ENCODE peak calls at places on chromosomes 3 and 15, in ten cellular contexts. One of them, this sample, is unnamed.

GRCh38 chr3:112424394-112424793 is 74.9 kb downstream of the BTLA start:
- DNase-seq in NCI-H1417: no peak
- DNase-seq in lung microvascular endothelial cell: no peak
- DNase-seq in amygdala: no peak
- DNase-seq in activated B cell treated with CpG ODN at 0.5 μM for 24 hours: no peak
- DNase-seq in HFFc6: no peak
- DNase-seq in GM10248: no peak
- DNase-seq in stimulated activated CD4-positive, alpha-beta T cell treated with anti-CD3 and anti-CD28 coated beads, Interleukin-4, amount 100 ng/mL, for 24 hours: no peak
- DNase-seq in LoVo: no peak
- DNase-seq in T-helper 2 cell: no peak
- DNase-seq in this sample: no peak

GRCh38 chr3:118354556-118354955 is 680.1 kb downstream of the IGSF11 start:
- DNase-seq in stimulated activated CD4-positive, alpha-beta T cell treated with anti-CD3 and anti-CD28 coated beads, Interleukin-4, amount 100 ng/mL, for 24 hours: no peak
- DNase-seq in activated B cell treated with CpG ODN at 0.5 μM for 24 hours: no peak
- DNase-seq in LoVo: no peak
- DNase-seq in GM10248: no peak
- DNase-seq in NCI-H1417: no peak
- DNase-seq in lung microvascular endothelial cell: no peak
- DNase-seq in amygdala: no peak
- DNase-seq in T-helper 2 cell: no peak
- DNase-seq in HFFc6: no peak
- DNase-seq in this sample: no peak

GRCh38 chr3:135311699-135312098 is 516.6 kb downstream of the EPHB1 start:
- DNase-seq in LoVo: no peak
- DNase-seq in HFFc6: no peak
- DNase-seq in stimulated activated CD4-positive, alpha-beta T cell treated with anti-CD3 and anti-CD28 coated beads, Interleukin-4, amount 100 ng/mL, for 24 hours: no peak
- DNase-seq in activated B cell treated with CpG ODN at 0.5 μM for 24 hours: no peak
- DNase-seq in NCI-H1417: no peak
- DNase-seq in GM10248: no peak
- DNase-seq in lung microvascular endothelial cell: no peak
- DNase-seq in amygdala: no peak
- DNase-seq in T-helper 2 cell: no peak
- DNase-seq in this sample: no peak

GRCh38 chr3:126828306-126828705 is 124.3 kb downstream of the CHCHD6 start:
- DNase-seq in lung microvascular endothelial cell: no peak
- DNase-seq in LoVo: no peak
- DNase-seq in GM10248: no peak
- DNase-seq in amygdala: no peak
- DNase-seq in NCI-H1417: no peak
- DNase-seq in HFFc6: no peak
- DNase-seq in stimulated activated CD4-positive, alpha-beta T cell treated with anti-CD3 and anti-CD28 coated beads, Interleukin-4, amount 100 ng/mL, for 24 hours: no peak
- DNase-seq in T-helper 2 cell: no peak
- DNase-seq in activated B cell treated with CpG ODN at 0.5 μM for 24 hours: no peak
- DNase-seq in this sample: peak

GRCh38 chr15:72604794-72605193 is 49.7 kb upstream of the GOLGA6B start:
- DNase-seq in LoVo: no peak
- DNase-seq in HFFc6: no peak
- DNase-seq in amygdala: no peak
- DNase-seq in lung microvascular endothelial cell: no peak
- DNase-seq in GM10248: no peak
- DNase-seq in activated B cell treated with CpG ODN at 0.5 μM for 24 hours: no peak
- DNase-seq in T-helper 2 cell: no peak
- DNase-seq in stimulated activated CD4-positive, alpha-beta T cell treated with anti-CD3 and anti-CD28 coated beads, Interleukin-4, amount 100 ng/mL, for 24 hours: no peak
- DNase-seq in NCI-H1417: no peak
- DNase-seq in this sample: peak

GRCh38 chr15:52362497-52362896 is 66.9 kb upstream of the MYO5C start:
- DNase-seq in activated B cell treated with CpG ODN at 0.5 μM for 24 hours: no peak
- DNase-seq in amygdala: no peak
- DNase-seq in NCI-H1417: no peak
- DNase-seq in GM10248: no peak
- DNase-seq in HFFc6: peak
- DNase-seq in T-helper 2 cell: no peak
- DNase-seq in stimulated activated CD4-positive, alpha-beta T cell treated with anti-CD3 and anti-CD28 coated beads, Interleukin-4, amount 100 ng/mL, for 24 hours: no peak
- DNase-seq in lung microvascular endothelial cell: peak
- DNase-seq in LoVo: no peak
- DNase-seq in this sample: peak

GRCh38 chr3:151213151-151213550 is 10.1 kb upstream of the GPR171 start:
- DNase-seq in LoVo: no peak
- DNase-seq in T-helper 2 cell: no peak
- DNase-seq in stimulated activated CD4-positive, alpha-beta T cell treated with anti-CD3 and anti-CD28 coated beads, Interleukin-4, amount 100 ng/mL, for 24 hours: no peak
- DNase-seq in amygdala: no peak
- DNase-seq in HFFc6: no peak
- DNase-seq in GM10248: no peak
- DNase-seq in lung microvascular endothelial cell: no peak
- DNase-seq in activated B cell treated with CpG ODN at 0.5 μM for 24 hours: no peak
- DNase-seq in NCI-H1417: no peak
- DNase-seq in this sample: no peak

GRCh38 chr3:70312336-70312735 is at the start of gene MDFIC2:
- DNase-seq in lung microvascular endothelial cell: no peak
- DNase-seq in NCI-H1417: no peak
- DNase-seq in T-helper 2 cell: no peak
- DNase-seq in GM10248: no peak
- DNase-seq in HFFc6: no peak
- DNase-seq in amygdala: no peak
- DNase-seq in stimulated activated CD4-positive, alpha-beta T cell treated with anti-CD3 and anti-CD28 coated beads, Interleukin-4, amount 100 ng/mL, for 24 hours: no peak
- DNase-seq in LoVo: no peak
- DNase-seq in activated B cell treated with CpG ODN at 0.5 μM for 24 hours: no peak
- DNase-seq in this sample: no peak

GRCh38 chr15:78810377-78811123 is 714 bp downstream of the ADAMTS7 start:
- DNase-seq in NCI-H1417: peak
- DNase-seq in GM10248: peak
- DNase-seq in activated B cell treated with CpG ODN at 0.5 μM for 24 hours: peak
- DNase-seq in amygdala: peak
- DNase-seq in HFFc6: no peak
- DNase-seq in T-helper 2 cell: no peak
- DNase-seq in LoVo: peak
- DNase-seq in stimulated activated CD4-positive, alpha-beta T cell treated with anti-CD3 and anti-CD28 coated beads, Interleukin-4, amount 100 ng/mL, for 24 hours: no peak
- DNase-seq in lung microvascular endothelial cell: peak
- DNase-seq in this sample: peak

GRCh38 chr3:149273096-149273751 is 51.6 kb upstream of the CP start:
- DNase-seq in T-helper 2 cell: no peak
- DNase-seq in lung microvascular endothelial cell: peak
- DNase-seq in stimulated activated CD4-positive, alpha-beta T cell treated with anti-CD3 and anti-CD28 coated beads, Interleukin-4, amount 100 ng/mL, for 24 hours: peak
- DNase-seq in LoVo: peak
- DNase-seq in activated B cell treated with CpG ODN at 0.5 μM for 24 hours: no peak
- DNase-seq in NCI-H1417: peak
- DNase-seq in HFFc6: peak
- DNase-seq in amygdala: no peak
- DNase-seq in GM10248: peak
- DNase-seq in this sample: peak

GRCh38 chr15:96243701-96244100 is 86.8 kb upstream of the NR2F2 start:
- DNase-seq in lung microvascular endothelial cell: peak
- DNase-seq in amygdala: no peak
- DNase-seq in GM10248: no peak
- DNase-seq in T-helper 2 cell: no peak
- DNase-seq in HFFc6: no peak
- DNase-seq in LoVo: no peak
- DNase-seq in NCI-H1417: no peak
- DNase-seq in activated B cell treated with CpG ODN at 0.5 μM for 24 hours: no peak
- DNase-seq in stimulated activated CD4-positive, alpha-beta T cell treated with anti-CD3 and anti-CD28 coated beads, Interleukin-4, amount 100 ng/mL, for 24 hours: no peak
- DNase-seq in this sample: no peak

GRCh38 chr3:79414035-79414434 is 353.8 kb downstream of the ROBO1 start:
- DNase-seq in T-helper 2 cell: no peak
- DNase-seq in LoVo: no peak
- DNase-seq in lung microvascular endothelial cell: no peak
- DNase-seq in HFFc6: no peak
- DNase-seq in GM10248: no peak
- DNase-seq in amygdala: no peak
- DNase-seq in stimulated activated CD4-positive, alpha-beta T cell treated with anti-CD3 and anti-CD28 coated beads, Interleukin-4, amount 100 ng/mL, for 24 hours: no peak
- DNase-seq in NCI-H1417: no peak
- DNase-seq in activated B cell treated with CpG ODN at 0.5 μM for 24 hours: no peak
- DNase-seq in this sample: no peak

GRCh38 chr3:191627064-191627463 is 166.1 kb downstream of the PYDC2 start:
- DNase-seq in lung microvascular endothelial cell: no peak
- DNase-seq in activated B cell treated with CpG ODN at 0.5 μM for 24 hours: no peak
- DNase-seq in LoVo: no peak
- DNase-seq in amygdala: peak
- DNase-seq in NCI-H1417: no peak
- DNase-seq in HFFc6: no peak
- DNase-seq in GM10248: no peak
- DNase-seq in stimulated activated CD4-positive, alpha-beta T cell treated with anti-CD3 and anti-CD28 coated beads, Interleukin-4, amount 100 ng/mL, for 24 hours: no peak
- DNase-seq in T-helper 2 cell: no peak
- DNase-seq in this sample: no peak

GRCh38 chr3:129230311-129231019 is 18.9 kb upstream of the COPG1 start:
- DNase-seq in HFFc6: peak
- DNase-seq in stimulated activated CD4-positive, alpha-beta T cell treated with anti-CD3 and anti-CD28 coated beads, Interleukin-4, amount 100 ng/mL, for 24 hours: peak
- DNase-seq in amygdala: no peak
- DNase-seq in LoVo: peak
- DNase-seq in lung microvascular endothelial cell: peak
- DNase-seq in T-helper 2 cell: no peak
- DNase-seq in activated B cell treated with CpG ODN at 0.5 μM for 24 hours: no peak
- DNase-seq in GM10248: no peak
- DNase-seq in NCI-H1417: no peak
- DNase-seq in this sample: peak

GRCh38 chr15:86653344-86654192 is 573.9 kb downstream of the AGBL1 start:
- DNase-seq in T-helper 2 cell: no peak
- DNase-seq in stimulated activated CD4-positive, alpha-beta T cell treated with anti-CD3 and anti-CD28 coated beads, Interleukin-4, amount 100 ng/mL, for 24 hours: no peak
- DNase-seq in GM10248: no peak
- DNase-seq in HFFc6: no peak
- DNase-seq in lung microvascular endothelial cell: no peak
- DNase-seq in activated B cell treated with CpG ODN at 0.5 μM for 24 hours: no peak
- DNase-seq in NCI-H1417: no peak
- DNase-seq in amygdala: no peak
- DNase-seq in LoVo: no peak
- DNase-seq in this sample: no peak

GRCh38 chr15:29337156-29337959 is 67.7 kb upstream of the NSMCE3 start:
- DNase-seq in activated B cell treated with CpG ODN at 0.5 μM for 24 hours: no peak
- DNase-seq in lung microvascular endothelial cell: no peak
- DNase-seq in HFFc6: no peak
- DNase-seq in NCI-H1417: no peak
- DNase-seq in amygdala: no peak
- DNase-seq in LoVo: no peak
- DNase-seq in stimulated activated CD4-positive, alpha-beta T cell treated with anti-CD3 and anti-CD28 coated beads, Interleukin-4, amount 100 ng/mL, for 24 hours: no peak
- DNase-seq in T-helper 2 cell: no peak
- DNase-seq in GM10248: no peak
- DNase-seq in this sample: peak

GRCh38 chr15:55290361-55291057 is 896 bp upstream of the RAB27A start:
- DNase-seq in stimulated activated CD4-positive, alpha-beta T cell treated with anti-CD3 and anti-CD28 coated beads, Interleukin-4, amount 100 ng/mL, for 24 hours: peak
- DNase-seq in T-helper 2 cell: peak
- DNase-seq in NCI-H1417: peak
- DNase-seq in activated B cell treated with CpG ODN at 0.5 μM for 24 hours: peak
- DNase-seq in HFFc6: peak
- DNase-seq in GM10248: peak
- DNase-seq in lung microvascular endothelial cell: peak
- DNase-seq in LoVo: peak
- DNase-seq in amygdala: peak
- DNase-seq in this sample: peak

GRCh38 chr3:111961461-111962269 is 17.2 kb upstream of the ABHD10 start:
- DNase-seq in NCI-H1417: no peak
- DNase-seq in T-helper 2 cell: no peak
- DNase-seq in amygdala: no peak
- DNase-seq in stimulated activated CD4-positive, alpha-beta T cell treated with anti-CD3 and anti-CD28 coated beads, Interleukin-4, amount 100 ng/mL, for 24 hours: no peak
- DNase-seq in LoVo: no peak
- DNase-seq in activated B cell treated with CpG ODN at 0.5 μM for 24 hours: no peak
- DNase-seq in GM10248: no peak
- DNase-seq in lung microvascular endothelial cell: no peak
- DNase-seq in HFFc6: no peak
- DNase-seq in this sample: no peak

GRCh38 chr15:93088981-93089854 is at the start of gene RGMA:
- DNase-seq in NCI-H1417: peak
- DNase-seq in GM10248: no peak
- DNase-seq in HFFc6: no peak
- DNase-seq in amygdala: peak
- DNase-seq in lung microvascular endothelial cell: no peak
- DNase-seq in LoVo: no peak
- DNase-seq in T-helper 2 cell: no peak
- DNase-seq in activated B cell treated with CpG ODN at 0.5 μM for 24 hours: no peak
- DNase-seq in stimulated activated CD4-positive, alpha-beta T cell treated with anti-CD3 and anti-CD28 coated beads, Interleukin-4, amount 100 ng/mL, for 24 hours: no peak
- DNase-seq in this sample: peak

GRCh38 chr3:56086355-56086754 is 381.9 kb downstream of the ERC2 start:
- DNase-seq in LoVo: no peak
- DNase-seq in T-helper 2 cell: no peak
- DNase-seq in GM10248: no peak
- DNase-seq in lung microvascular endothelial cell: no peak
- DNase-seq in amygdala: no peak
- DNase-seq in NCI-H1417: no peak
- DNase-seq in activated B cell treated with CpG ODN at 0.5 μM for 24 hours: no peak
- DNase-seq in HFFc6: no peak
- DNase-seq in stimulated activated CD4-positive, alpha-beta T cell treated with anti-CD3 and anti-CD28 coated beads, Interleukin-4, amount 100 ng/mL, for 24 hours: no peak
- DNase-seq in this sample: peak

GRCh38 chr15:25183581-25184330 is 229.0 kb downstream of the SNRPN start:
- DNase-seq in LoVo: no peak
- DNase-seq in T-helper 2 cell: peak
- DNase-seq in GM10248: no peak
- DNase-seq in lung microvascular endothelial cell: no peak
- DNase-seq in NCI-H1417: no peak
- DNase-seq in activated B cell treated with CpG ODN at 0.5 μM for 24 hours: no peak
- DNase-seq in HFFc6: no peak
- DNase-seq in amygdala: no peak
- DNase-seq in stimulated activated CD4-positive, alpha-beta T cell treated with anti-CD3 and anti-CD28 coated beads, Interleukin-4, amount 100 ng/mL, for 24 hours: no peak
- DNase-seq in this sample: no peak

GRCh38 chr3:120767106-120767505 is 24.6 kb downstream of the GTF2E1 start:
- DNase-seq in stimulated activated CD4-positive, alpha-beta T cell treated with anti-CD3 and anti-CD28 coated beads, Interleukin-4, amount 100 ng/mL, for 24 hours: no peak
- DNase-seq in NCI-H1417: no peak
- DNase-seq in LoVo: no peak
- DNase-seq in HFFc6: no peak
- DNase-seq in activated B cell treated with CpG ODN at 0.5 μM for 24 hours: no peak
- DNase-seq in amygdala: no peak
- DNase-seq in T-helper 2 cell: no peak
- DNase-seq in lung microvascular endothelial cell: peak
- DNase-seq in GM10248: no peak
- DNase-seq in this sample: no peak

GRCh38 chr3:97793415-97794019 is 28.3 kb upstream of the CRYBG3 start:
- DNase-seq in activated B cell treated with CpG ODN at 0.5 μM for 24 hours: no peak
- DNase-seq in HFFc6: peak
- DNase-seq in stimulated activated CD4-positive, alpha-beta T cell treated with anti-CD3 and anti-CD28 coated beads, Interleukin-4, amount 100 ng/mL, for 24 hours: peak
- DNase-seq in NCI-H1417: peak
- DNase-seq in amygdala: no peak
- DNase-seq in GM10248: peak
- DNase-seq in T-helper 2 cell: no peak
- DNase-seq in LoVo: peak
- DNase-seq in lung microvascular endothelial cell: peak
- DNase-seq in this sample: peak

GRCh38 chr3:111194048-111194447 is 122.4 kb downstream of the NECTIN3 start:
- DNase-seq in activated B cell treated with CpG ODN at 0.5 μM for 24 hours: no peak
- DNase-seq in lung microvascular endothelial cell: no peak
- DNase-seq in amygdala: no peak
- DNase-seq in stimulated activated CD4-positive, alpha-beta T cell treated with anti-CD3 and anti-CD28 coated beads, Interleukin-4, amount 100 ng/mL, for 24 hours: no peak
- DNase-seq in HFFc6: no peak
- DNase-seq in LoVo: no peak
- DNase-seq in NCI-H1417: no peak
- DNase-seq in T-helper 2 cell: no peak
- DNase-seq in GM10248: no peak
- DNase-seq in this sample: no peak

GRCh38 chr15:31360843-31361763 is 34.5 kb downstream of the KLF13 start:
- DNase-seq in HFFc6: no peak
- DNase-seq in activated B cell treated with CpG ODN at 0.5 μM for 24 hours: peak
- DNase-seq in T-helper 2 cell: peak
- DNase-seq in amygdala: no peak
- DNase-seq in stimulated activated CD4-positive, alpha-beta T cell treated with anti-CD3 and anti-CD28 coated beads, Interleukin-4, amount 100 ng/mL, for 24 hours: peak
- DNase-seq in lung microvascular endothelial cell: no peak
- DNase-seq in LoVo: no peak
- DNase-seq in GM10248: peak
- DNase-seq in NCI-H1417: peak
- DNase-seq in this sample: no peak

GRCh38 chr15:83653639-83654378 is at the start of gene ADAMTSL3:
- DNase-seq in NCI-H1417: no peak
- DNase-seq in GM10248: no peak
- DNase-seq in activated B cell treated with CpG ODN at 0.5 μM for 24 hours: no peak
- DNase-seq in amygdala: peak
- DNase-seq in HFFc6: no peak
- DNase-seq in stimulated activated CD4-positive, alpha-beta T cell treated with anti-CD3 and anti-CD28 coated beads, Interleukin-4, amount 100 ng/mL, for 24 hours: no peak
- DNase-seq in lung microvascular endothelial cell: peak
- DNase-seq in LoVo: no peak
- DNase-seq in T-helper 2 cell: no peak
- DNase-seq in this sample: peak

GRCh38 chr3:157073810-157074209 is 86.1 kb downstream of the CCNL1 start:
- DNase-seq in HFFc6: peak
- DNase-seq in LoVo: no peak
- DNase-seq in lung microvascular endothelial cell: peak
- DNase-seq in NCI-H1417: no peak
- DNase-seq in stimulated activated CD4-positive, alpha-beta T cell treated with anti-CD3 and anti-CD28 coated beads, Interleukin-4, amount 100 ng/mL, for 24 hours: no peak
- DNase-seq in T-helper 2 cell: no peak
- DNase-seq in amygdala: no peak
- DNase-seq in GM10248: no peak
- DNase-seq in activated B cell treated with CpG ODN at 0.5 μM for 24 hours: no peak
- DNase-seq in this sample: peak

GRCh38 chr15:101123222-101123910 is 128.5 kb downstream of the CHSY1 start:
- DNase-seq in T-helper 2 cell: no peak
- DNase-seq in NCI-H1417: no peak
- DNase-seq in stimulated activated CD4-positive, alpha-beta T cell treated with anti-CD3 and anti-CD28 coated beads, Interleukin-4, amount 100 ng/mL, for 24 hours: no peak
- DNase-seq in amygdala: no peak
- DNase-seq in LoVo: no peak
- DNase-seq in lung microvascular endothelial cell: no peak
- DNase-seq in GM10248: no peak
- DNase-seq in activated B cell treated with CpG ODN at 0.5 μM for 24 hours: no peak
- DNase-seq in HFFc6: peak
- DNase-seq in this sample: peak